ENCODE peak calls at places on chromosomes 12 and 14, in four cellular contexts. S, O, G and T are unnamed samples.

GRCh38 chr14:99524804-99525698 is 43.8 kb downstream of the CCNK start:
- DNase-seq in O (no peak), S (peak; percentile 77), G (no peak), T (peak; percentile 34)

GRCh38 chr12:15590180-15590826 is 198.9 kb downstream of the EPS8 start:
- DNase-seq in G (peak; percentile 49), O (peak; percentile 28), S (peak; percentile 53), T (peak; percentile 51)

GRCh38 chr12:52249041-52249461 is 16.0 kb downstream of the KRT7 start:
- DNase-seq in G (no peak), S (no peak), O (no peak), T (peak; percentile 85)

GRCh38 chr14:58865520-58866281 is 227.9 kb downstream of the DACT1 start:
- DNase-seq in S (no peak), O (no peak), G (no peak), T (no peak)

GRCh38 chr14:49640540-49641417 is 5.7 kb upstream of the DNAAF2 start:
- DNase-seq in G (no peak), S (no peak), O (no peak), T (no peak)

GRCh38 chr14:105307052-105307727 is 6.4 kb upstream of the BRF1 start:
- DNase-seq in S (no peak), G (no peak), O (no peak), T (no peak)

GRCh38 chr12:3421191-3421590 is 69.8 kb upstream of the PRMT8 start:
- DNase-seq in O (no peak), S (no peak), G (no peak), T (no peak)

GRCh38 chr14:103872492-103873113 is 25.2 kb upstream of the PPP1R13B start:
- DNase-seq in O (no peak), G (no peak), S (no peak), T (no peak)

GRCh38 chr12:84043355-84043754 is 869.2 kb downstream of the SLC6A15 start:
- DNase-seq in S (no peak), G (no peak), O (no peak), T (no peak)

GRCh38 chr12:111398530-111398929 is 7.2 kb upstream of the SH2B3 start:
- DNase-seq in G (no peak), S (no peak), O (no peak), T (no peak)

GRCh38 chr14:92994131-92994676 is 71.3 kb downstream of the CHGA start:
- DNase-seq in S (no peak), G (no peak), O (peak; percentile 68), T (no peak)

GRCh38 chr12:46266869-46267617 is 1.8 kb downstream of the SLC38A1 start:
- DNase-seq in O (no peak), S (no peak), G (peak; percentile 53), T (peak; percentile 63)

GRCh38 chr14:105577339-105577861 is 51.0 kb downstream of the TMEM121 start:
- DNase-seq in O (no peak), S (no peak), G (no peak), T (no peak)

GRCh38 chr12:132424118-132424438 is 65.9 kb upstream of the FBRSL1 start:
- DNase-seq in G (no peak), S (no peak), O (no peak), T (no peak)

GRCh38 chr14:62015945-62016344 is 253.7 kb downstream of the SNAPC1 start:
- DNase-seq in G (no peak), O (no peak), S (no peak), T (no peak)

GRCh38 chr14:53285806-53286205 is 132.7 kb upstream of the DDHD1 start:
- DNase-seq in O (no peak), S (no peak), G (no peak), T (no peak)

DNA sequence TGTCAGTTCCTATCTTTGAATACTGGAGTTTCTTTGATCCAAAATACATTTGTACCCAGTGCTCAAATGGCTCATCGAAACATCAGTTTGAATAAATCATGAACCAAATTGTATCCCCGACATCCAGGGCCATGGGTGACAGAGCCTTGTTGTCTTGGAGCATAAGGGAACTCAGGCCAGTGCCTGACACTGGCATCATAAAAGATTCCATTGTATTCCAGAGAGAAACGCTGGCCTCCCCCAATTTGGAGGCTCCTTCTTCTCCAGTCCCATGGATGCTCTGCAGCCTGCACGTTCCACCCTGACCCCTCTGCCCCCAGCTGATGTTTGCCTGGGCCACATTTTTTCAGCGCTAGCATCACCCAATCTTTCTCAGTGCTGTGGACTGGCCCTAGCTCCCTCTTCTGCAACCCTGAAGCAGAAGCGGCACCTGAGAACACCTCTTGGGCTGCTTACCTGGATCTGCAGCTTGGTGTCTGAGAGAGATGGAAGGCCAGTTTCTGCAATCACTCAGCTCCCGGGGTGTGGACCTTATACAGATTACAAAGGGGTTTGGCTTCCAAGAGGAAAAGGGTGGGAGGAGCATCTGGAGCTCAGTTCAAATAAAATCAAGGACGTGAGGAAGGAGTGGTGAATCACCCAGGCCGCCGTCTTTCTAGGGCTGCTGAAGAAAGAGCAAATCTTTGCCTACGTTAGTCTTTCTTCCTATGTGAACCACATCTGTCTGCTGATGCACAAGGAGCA is at the start of gene RNASE1:
- DNase-seq in S (no peak), G (peak; percentile 43), O (peak; percentile 34), T (no peak)
- TF ChIP-seq POLR2A in S (no peak), G (no peak), O (no peak), T (peak; percentile 20)

GRCh38 chr14:55386037-55386798 is 25.4 kb downstream of the ATG14 start:
- DNase-seq in G (no peak), S (no peak), O (no peak), T (no peak)

GRCh38 chr14:55388160-55388559 is 23.5 kb downstream of the ATG14 start:
- DNase-seq in O (no peak), G (no peak), S (no peak), T (no peak)

GRCh38 chr14:55384536-55384935 is 27.1 kb downstream of the ATG14 start:
- DNase-seq in S (no peak), G (no peak), O (no peak), T (no peak)

GRCh38 chr14:55383541-55384140 is 28.0 kb downstream of the ATG14 start:
- DNase-seq in S (no peak), G (no peak), O (peak; percentile 69), T (no peak)

GRCh38 chr14:55389330-55389729 is 22.3 kb downstream of the ATG14 start:
- DNase-seq in O (no peak), G (no peak), S (no peak), T (no peak)
- TF ChIP-seq POLR2A in O (no peak), G (no peak), S (no peak), T (no peak)

GRCh38 chr12:126792411-126792810 is 1474.6 kb upstream of the TMEM132C start:
- DNase-seq in G (no peak), O (no peak), S (no peak), T (no peak)
- TF ChIP-seq POLR2A in G (no peak), O (no peak), S (no peak), T (no peak)

GRCh38 chr14:73055251-73055650 is 3.1 kb upstream of the RBM25 start:
- DNase-seq in G (no peak), S (no peak), O (no peak), T (no peak)

GRCh38 chr14:73059326-73059725 is 992 bp downstream of the RBM25 start:
- DNase-seq in G (no peak), S (no peak), O (no peak), T (no peak)

GRCh38 chr14:73058923-73059311 is 583 bp downstream of the RBM25 start:
- DNase-seq in G (no peak), O (no peak), S (peak; percentile 49), T (peak; percentile 14)

GRCh38 chr14:73057939-73058223 is 453 bp upstream of the RBM25 start:
- DNase-seq in O (no peak), S (no peak), G (no peak), T (no peak)

GRCh38 chr14:73058224-73058922 is at the start of gene RBM25:
- DNase-seq in G (peak; percentile 95), O (peak; percentile 83), S (peak; percentile 92), T (peak; percentile 97)
- TF ChIP-seq POLR2A in G (peak; percentile 95), O (peak; percentile 99), S (peak; percentile 97), T (peak; percentile 94)

GRCh38 chr12:24079083-24079482 is 129.6 kb upstream of the SOX5 start:
- DNase-seq in O (no peak), G (no peak), S (no peak), T (no peak)
- TF ChIP-seq POLR2A in O (no peak), G (no peak), S (no peak), T (no peak)